ENCODE peak calls at places on chromosomes 5 and 9, in four cellular contexts. N, U, O and G are unnamed samples.

GRCh38 chr5:68287976-68288755 is 72.6 kb downstream of the PIK3R1 start:
- DNase-seq in O (peak), U (peak), N (peak), G (peak)

GRCh38 chr5:14270212-14270702 is 127.1 kb downstream of the TRIO start:
- DNase-seq in O (no peak), U (peak), N (no peak), G (peak)

GRCh38 chr5:115381911-115382662 is 85.6 kb upstream of the CCDC112 start:
- DNase-seq in U (no peak), N (no peak), O (no peak), G (no peak)

GRCh38 chr5:149024477-149024876 is 38.4 kb downstream of the SH3TC2 start:
- DNase-seq in N (no peak), U (no peak), O (no peak), G (no peak)

GRCh38 chr5:1720396-1721110 is 79.1 kb downstream of the MRPL36 start:
- DNase-seq in O (no peak), N (no peak), U (no peak), G (no peak)

GRCh38 chr9:95088421-95089161 is 228.9 kb downstream of the FANCC start:
- DNase-seq in N (peak), U (no peak), O (no peak), G (no peak)

GRCh38 chr9:70135176-70135575 is 91.5 kb downstream of the MAMDC2 start:
- DNase-seq in U (no peak), N (no peak), O (no peak), G (no peak)

GRCh38 chr5:165457854-165458481 is 1952.5 kb downstream of the MAT2B start:
- DNase-seq in N (no peak), O (no peak), U (no peak), G (no peak)

GRCh38 chr5:133924221-133924920 is 44.1 kb downstream of the C5orf15 start:
- DNase-seq in N (no peak), O (no peak), U (no peak), G (no peak)

GRCh38 chr5:82593481-82593880 is 315.3 kb upstream of the RPS23 start:
- DNase-seq in O (no peak), N (no peak), U (no peak), G (no peak)

GRCh38 chr9:109520475-109521132 is 22.5 kb upstream of the PTPN3 start:
- DNase-seq in O (peak), N (no peak), U (peak), G (peak)

GRCh38 chr9:113705938-113706519 is 170.1 kb upstream of the ZNF618 start:
- DNase-seq in N (no peak), O (no peak), U (no peak), G (no peak)

GRCh38 chr5:78005021-78005785 is 229.1 kb upstream of the TBCA start:
- DNase-seq in N (no peak), U (no peak), O (no peak), G (no peak)

GRCh38 chr9:137075275-137075775 is 2.0 kb upstream of the UAP1L1 start:
- DNase-seq in U (no peak), N (no peak), O (no peak), G (no peak)

GRCh38 chr9:7237473-7238243 is 479.9 kb downstream of the KDM4C start:
- DNase-seq in N (no peak), O (no peak), U (no peak), G (no peak)

GRCh38 chr5:148776780-148777179 is 49.6 kb upstream of the ADRB2 start:
- DNase-seq in U (peak), N (no peak), O (no peak), G (no peak)

GRCh38 chr5:68460147-68460760 is 244.7 kb downstream of the PIK3R1 start:
- DNase-seq in O (peak), N (no peak), U (peak), G (peak)

GRCh38 chr5:9207820-9208418 is 338.0 kb downstream of the SEMA5A start:
- DNase-seq in U (peak), O (no peak), N (no peak), G (peak)

GRCh38 chr9:111720170-111720569 is 58.8 kb downstream of the GNG10 start:
- DNase-seq in N (no peak), U (no peak), O (no peak), G (no peak)

GRCh38 chr5:13566903-13567339 is 377.6 kb downstream of the DNAH5 start:
- DNase-seq in O (no peak), N (no peak), U (peak), G (no peak)